ENCODE peak calls at places on chromosomes 7 and 10, in five cellular contexts. X is transverse colon, G is lower leg skin, Z is GM20000, O is tibial nerve. I is an unnamed sample.

GRCh38 chr7:23357190-23358093 is 58.3 kb downstream of the MALSU1 start:
- DNase-seq in G (no peak), O (no peak), X (no peak), Z (peak; percentile 38), I (no peak)

GRCh38 chr7:108249458-108249857 is 119.3 kb upstream of the LAMB4 start:
- DNase-seq in Z (no peak), X (no peak), O (no peak), G (no peak), I (no peak)

GRCh38 chr7:46512901-46513431 is 591.9 kb upstream of the IGFBP3 start:
- DNase-seq in O (no peak), X (no peak), G (no peak), Z (no peak), I (no peak)

GRCh38 chr10:102869290-102870198 is at the start of gene AS3MT:
- DNase-seq in Z (peak; percentile 62), O (no peak), X (peak; percentile 22), G (no peak), I (no peak)

GRCh38 chr10:130336612-130337304 is 200.6 kb downstream of the GLRX3 start:
- DNase-seq in G (peak; percentile 70), Z (no peak), X (no peak), O (no peak), I (no peak)

GRCh38 chr7:147523056-147523455 is 1067.5 kb upstream of the C7orf33 start:
- DNase-seq in O (no peak), G (no peak), Z (no peak), X (no peak), I (no peak)

GRCh38 chr7:91993976-91994375 is 53.3 kb downstream of the AKAP9 start:
- DNase-seq in Z (no peak), X (no peak), G (no peak), O (no peak), I (no peak)

GRCh38 chr10:33106767-33107166 is 148.7 kb upstream of the ITGB1 start:
- DNase-seq in O (no peak), X (no peak), G (no peak), Z (no peak), I (no peak)

GRCh38 chr7:5266148-5267028 is 16.4 kb upstream of the SLC29A4 start:
- DNase-seq in X (no peak), O (no peak), G (no peak), Z (no peak), I (no peak)

GRCh38 chr7:125126376-125126775 is 196.8 kb upstream of the POT1 start:
- DNase-seq in O (no peak), G (no peak), Z (no peak), X (no peak), I (no peak)

GRCh38 chr10:34427911-34428216 is 387.2 kb downstream of the PARD3 start:
- DNase-seq in Z (no peak), X (no peak), O (no peak), G (no peak), I (no peak)

GRCh38 chr10:5764422-5765297 is 48.6 kb downstream of the GDI2 start:
- DNase-seq in O (no peak), G (no peak), Z (no peak), X (no peak), I (no peak)

GRCh38 chr10:34985823-34986222 is 104.3 kb downstream of the CUL2 start:
- DNase-seq in X (peak; percentile 18), Z (no peak), G (peak; percentile 20), O (no peak), I (no peak)

GRCh38 chr7:100964630-100965029 is 4.7 kb upstream of the MUC12 start:
- DNase-seq in X (no peak), Z (no peak), O (no peak), G (no peak), I (no peak)

GRCh38 chr7:154865984-154866685 is 136.8 kb downstream of the PAXIP1 start:
- DNase-seq in X (no peak), O (no peak), G (no peak), Z (no peak), I (no peak)

GRCh38 chr10:104300736-104301292 is 31.8 kb downstream of the GSTO2 start:
- DNase-seq in G (peak; percentile 91), Z (no peak), O (no peak), X (peak; percentile 65), I (peak; percentile 22)
- TF ChIP-seq CTCF in G (no peak), Z (no peak), O (no peak), X (no peak), I (no peak)

DNA sequence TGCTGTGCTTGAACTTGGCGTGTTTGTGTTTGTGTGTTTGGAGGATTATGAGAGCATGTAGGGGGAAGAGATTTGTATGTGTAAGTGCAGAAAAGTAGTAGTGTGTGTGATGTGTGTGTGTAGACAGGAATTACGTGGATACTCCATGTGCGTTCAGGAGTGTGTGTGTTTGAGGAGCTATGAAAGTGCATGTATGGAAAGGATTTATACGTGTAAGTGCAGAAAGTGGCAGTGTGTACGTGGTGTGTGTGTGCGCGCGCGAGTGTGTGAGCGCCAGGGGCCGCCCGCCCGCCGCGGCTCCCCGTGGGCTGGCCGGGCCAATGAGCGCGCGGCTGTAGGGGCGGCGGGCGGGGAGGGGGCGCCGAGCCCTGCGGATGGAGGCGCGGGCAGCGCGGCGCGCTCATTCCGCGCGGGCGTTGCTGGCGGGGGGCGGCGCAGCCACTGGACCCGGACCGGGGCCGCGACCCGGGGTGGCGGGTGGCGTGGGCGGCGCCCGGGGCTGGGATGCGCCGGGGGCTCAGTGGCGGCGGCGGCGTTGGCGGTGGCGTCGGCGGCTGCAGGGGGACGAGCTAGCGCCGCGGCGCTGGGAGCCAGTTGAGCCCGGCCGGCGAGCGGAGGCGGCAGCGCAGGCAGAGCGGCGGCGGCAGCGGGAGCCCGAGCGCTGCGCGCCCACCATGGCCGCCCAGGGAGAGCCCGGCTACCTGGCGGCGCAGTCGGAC is at the start of gene BICC1:
- DNase-seq in G (peak; percentile 85), Z (peak; percentile 36), O (peak; percentile 34), X (peak; percentile 33), I (no peak)
- TF ChIP-seq CTCF in G (no peak), Z (no peak), O (no peak), X (no peak), I (no peak)

GRCh38 chr7:151009340-151010001 is 14.8 kb downstream of the ATG9B start:
- DNase-seq in G (no peak), O (no peak), X (no peak), Z (no peak), I (no peak)
- TF ChIP-seq CTCF in G (no peak), O (no peak), X (no peak), Z (no peak), I (no peak)

GRCh38 chr10:97687785-97688781 is 1.0 kb upstream of the AVPI1 start:
- DNase-seq in O (no peak), X (no peak), G (no peak), Z (no peak), I (no peak)
- TF ChIP-seq CTCF in O (no peak), X (no peak), G (no peak), Z (no peak), I (no peak)

GRCh38 chr7:111483078-111483477 is 79.2 kb downstream of the IMMP2L start:
- DNase-seq in O (no peak), Z (no peak), G (no peak), X (no peak), I (no peak)

GRCh38 chr7:111492234-111492633 is 70.1 kb downstream of the IMMP2L start:
- DNase-seq in Z (no peak), G (no peak), X (no peak), O (no peak), I (no peak)

GRCh38 chr7:111485981-111486380 is 76.3 kb downstream of the IMMP2L start:
- DNase-seq in Z (no peak), X (no peak), G (no peak), O (no peak), I (no peak)

DNA sequence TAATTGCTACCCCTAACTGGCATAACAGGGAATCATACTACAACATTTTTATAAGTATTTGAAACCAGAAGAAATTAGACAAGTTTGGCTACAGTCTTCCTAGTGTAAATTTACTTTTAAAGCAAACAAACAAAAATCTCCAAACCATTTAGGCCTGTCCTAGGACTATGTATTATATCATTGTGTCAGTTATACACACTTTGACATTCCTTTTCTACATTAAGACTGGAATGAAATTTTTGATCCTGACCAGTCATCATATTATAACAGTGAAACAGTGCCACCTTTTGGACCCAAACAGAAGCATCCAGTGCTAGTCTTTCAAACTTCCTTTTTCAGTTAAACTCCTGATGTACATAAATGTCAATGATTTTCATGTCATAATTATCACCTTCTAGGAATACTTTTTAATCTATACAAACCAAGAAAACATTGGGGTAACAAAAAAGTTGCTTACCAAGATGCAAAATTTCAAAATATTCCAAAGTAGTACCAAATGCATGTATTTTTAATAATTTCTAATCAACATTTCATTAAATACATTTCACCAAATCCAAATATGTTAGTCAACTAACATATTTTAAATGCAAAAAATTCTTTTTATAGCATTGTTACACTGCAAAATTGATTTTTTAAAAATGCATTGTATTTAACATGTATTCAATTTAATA is 75.7 kb downstream of the IMMP2L start:
- DNase-seq in X (no peak), O (no peak), G (no peak), Z (peak; percentile 38), I (no peak)
- TF ChIP-seq CTCF in X (peak; percentile 57), O (peak; percentile 71), G (no peak), Z (peak; percentile 28), I (no peak)

GRCh38 chr10:74208081-74208480 is 57.1 kb downstream of the ADK start:
- DNase-seq in Z (no peak), G (no peak), X (peak; percentile 51), O (no peak), I (no peak)

GRCh38 chr10:74213019-74213418 is 62.0 kb downstream of the ADK start:
- DNase-seq in G (no peak), O (no peak), X (no peak), Z (no peak), I (no peak)

GRCh38 chr10:74208997-74209396 is 58.0 kb downstream of the ADK start:
- DNase-seq in Z (no peak), X (no peak), G (no peak), O (no peak), I (no peak)

GRCh38 chr10:74207681-74208080 is 56.7 kb downstream of the ADK start:
- DNase-seq in G (no peak), Z (no peak), X (no peak), O (no peak), I (no peak)

DNA sequence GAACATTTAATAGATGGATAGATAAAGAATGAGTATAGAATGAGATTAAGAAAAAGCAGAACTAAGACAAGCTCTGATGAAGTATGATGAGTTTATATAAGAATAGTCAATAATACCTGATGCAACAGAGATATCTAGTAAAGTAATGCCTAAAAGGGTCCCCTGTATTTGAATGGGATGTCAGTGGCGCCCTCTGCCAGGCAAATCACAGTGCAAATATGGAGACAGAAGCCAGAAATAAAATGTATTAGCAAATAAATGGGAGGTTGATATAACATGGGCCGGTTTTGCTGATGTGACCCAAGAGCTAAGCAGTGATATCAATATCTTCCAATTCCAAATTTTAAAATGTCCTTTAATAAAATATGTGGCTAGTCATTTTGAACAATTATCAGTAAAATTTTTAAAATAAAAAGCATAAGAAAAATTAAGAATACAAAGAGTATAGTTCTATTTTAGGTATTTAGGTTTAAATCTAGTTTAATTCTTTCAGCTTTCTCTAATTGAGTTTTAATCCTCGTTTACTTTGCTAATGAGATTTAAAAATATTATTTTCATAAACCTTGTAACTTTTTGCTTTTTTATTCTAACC is 62.6 kb downstream of the ADK start:
- DNase-seq in Z (peak; percentile 27), X (peak; percentile 25), O (no peak), G (no peak), I (no peak)
- TF ChIP-seq CTCF in Z (peak; percentile 33), X (peak; percentile 34), O (peak; percentile 40), G (no peak), I (no peak)